ENCODE peak calls at places on chromosomes 12 and 14, in four cellular contexts. L, P, O and G are unnamed samples.

GRCh38 chr12:11827096-11827841 is 177.8 kb downstream of the ETV6 start:
- DNase-seq in L (no peak), P (no peak), O (no peak), G (no peak)

GRCh38 chr12:5154091-5154490 is 110.4 kb downstream of the KCNA5 start:
- DNase-seq in L (no peak), P (no peak), O (no peak), G (no peak)

GRCh38 chr14:52071675-52072074 is 2.8 kb upstream of the NID2 start:
- DNase-seq in L (no peak), P (no peak), O (peak; percentile 18), G (no peak)

GRCh38 chr12:103470664-103471063 is 25.1 kb downstream of the C12orf42 start:
- DNase-seq in L (no peak), P (no peak), O (no peak), G (no peak)

GRCh38 chr12:99267038-99267437 is 380.5 kb upstream of the GARIN6 start:
- DNase-seq in L (no peak), P (no peak), O (no peak), G (no peak)

GRCh38 chr12:117842630-117843029 is 126.2 kb downstream of the KSR2 start:
- DNase-seq in L (no peak), P (no peak), O (no peak), G (no peak)

GRCh38 chr12:123180171-123180570 is 29.3 kb upstream of the PITPNM2 start:
- DNase-seq in L (no peak), P (no peak), O (no peak), G (no peak)

GRCh38 chr14:69354383-69355154 is 43.5 kb downstream of the ERH start:
- DNase-seq in L (no peak), P (no peak), O (peak; percentile 53), G (no peak)

GRCh38 chr14:58731465-58732330 is 93.9 kb downstream of the DACT1 start:
- DNase-seq in L (no peak), P (peak; percentile 79), O (no peak), G (no peak)

GRCh38 chr14:36580856-36581831 is 1.3 kb downstream of the NKX2-8 start:
- DNase-seq in L (no peak), P (no peak), O (no peak), G (peak; percentile 77)